ENCODE peak calls at places on chromosome 2, in four cellular contexts. One of them, this sample, is unnamed.

GRCh38 chr2:198311020-198311419 is 506.6 kb downstream of the PLCL1 start:
- DNase-seq in CD8-positive, alpha-beta T cell: no peak
- DNase-seq in thyroid gland: no peak
- DNase-seq in GM23248: no peak
- DNase-seq in this sample: no peak

GRCh38 chr2:48313036-48313877 is 216.7 kb upstream of the STON1 start:
- DNase-seq in GM23248: no peak
- DNase-seq in CD8-positive, alpha-beta T cell: no peak
- DNase-seq in thyroid gland: no peak
- DNase-seq in this sample: no peak

GRCh38 chr2:85231242-85231805 is 96.5 kb downstream of the TGOLN2 start:
- DNase-seq in thyroid gland: no peak
- DNase-seq in GM23248: no peak
- DNase-seq in CD8-positive, alpha-beta T cell: no peak
- DNase-seq in this sample: no peak

GRCh38 chr2:121736140-121736461 is 574 bp downstream of the NIFK start:
- DNase-seq in GM23248: peak
- DNase-seq in thyroid gland: no peak
- DNase-seq in CD8-positive, alpha-beta T cell: no peak
- DNase-seq in this sample: no peak

GRCh38 chr2:236570081-236570979 is 705 bp downstream of the ACKR3 start:
- DNase-seq in thyroid gland: peak
- DNase-seq in CD8-positive, alpha-beta T cell: no peak
- DNase-seq in GM23248: peak
- DNase-seq in this sample: no peak

GRCh38 chr2:72114693-72115051 is 33.0 kb downstream of the CYP26B1 start:
- DNase-seq in CD8-positive, alpha-beta T cell: no peak
- DNase-seq in GM23248: peak
- DNase-seq in thyroid gland: no peak
- DNase-seq in this sample: no peak

GRCh38 chr2:57376985-57377384 is 669.6 kb upstream of the VRK2 start:
- DNase-seq in CD8-positive, alpha-beta T cell: no peak
- DNase-seq in thyroid gland: no peak
- DNase-seq in GM23248: peak
- DNase-seq in this sample: no peak

GRCh38 chr2:237618449-237618848 is 8.9 kb upstream of the LRRFIP1 start:
- DNase-seq in GM23248: peak
- DNase-seq in CD8-positive, alpha-beta T cell: no peak
- DNase-seq in thyroid gland: no peak
- DNase-seq in this sample: no peak

GRCh38 chr2:233197022-233197421 is 54.5 kb upstream of the ATG16L1 start:
- DNase-seq in GM23248: no peak
- DNase-seq in thyroid gland: no peak
- DNase-seq in CD8-positive, alpha-beta T cell: no peak
- DNase-seq in this sample: no peak

GRCh38 chr2:137986268-137986667 is 22.0 kb downstream of the HNMT start:
- DNase-seq in GM23248: no peak
- DNase-seq in CD8-positive, alpha-beta T cell: no peak
- DNase-seq in thyroid gland: no peak
- DNase-seq in this sample: no peak

GRCh38 chr2:184783576-184783975 is 185.2 kb downstream of the ZNF804A start:
- DNase-seq in GM23248: no peak
- DNase-seq in CD8-positive, alpha-beta T cell: no peak
- DNase-seq in thyroid gland: no peak
- DNase-seq in this sample: no peak

GRCh38 chr2:233351423-233351822 is 2.9 kb upstream of the DGKD start:
- DNase-seq in thyroid gland: no peak
- DNase-seq in CD8-positive, alpha-beta T cell: no peak
- DNase-seq in GM23248: peak
- DNase-seq in this sample: no peak

GRCh38 chr2:36500072-36500471 is 97.9 kb downstream of the FEZ2 start:
- DNase-seq in CD8-positive, alpha-beta T cell: no peak
- DNase-seq in GM23248: no peak
- DNase-seq in thyroid gland: no peak
- DNase-seq in this sample: no peak

GRCh38 chr2:158546412-158547144 is 89.8 kb downstream of the PKP4 start:
- DNase-seq in thyroid gland: no peak
- DNase-seq in GM23248: no peak
- DNase-seq in CD8-positive, alpha-beta T cell: no peak
- DNase-seq in this sample: no peak

GRCh38 chr2:96330407-96330806 is 5.2 kb upstream of the NCAPH start:
- DNase-seq in CD8-positive, alpha-beta T cell: no peak
- DNase-seq in GM23248: peak
- DNase-seq in thyroid gland: no peak
- DNase-seq in this sample: no peak

This sample was measured in pancreas.